ENCODE peak calls at places on chromosomes 16 and 17, in seven cellular contexts. One of them, this sample, is unnamed.

GRCh38 chr17:15494821-15495220 is 27.4 kb upstream of the CDRT4 start:
- DNase-seq in stimulated activated naive CD8-positive, alpha-beta T cell treated with anti-CD3 and anti-CD28 coated beads, Interleukin-15, amount 100 ng/mL, for 72 hours: no peak
- DNase-seq in EL: no peak
- DNase-seq in naive thymus-derived CD8-positive, alpha-beta T cell: no peak
- DNase-seq in OCI-M1: no peak
- DNase-seq in NCI-H1694: no peak
- DNase-seq in MCF 10A: no peak
- DNase-seq in this sample: no peak

GRCh38 chr17:42270175-42270545 is 6.0 kb downstream of the STAT5B start:
- DNase-seq in stimulated activated naive CD8-positive, alpha-beta T cell treated with anti-CD3 and anti-CD28 coated beads, Interleukin-15, amount 100 ng/mL, for 72 hours: no peak
- DNase-seq in EL: peak
- DNase-seq in naive thymus-derived CD8-positive, alpha-beta T cell: no peak
- DNase-seq in OCI-M1: no peak
- DNase-seq in NCI-H1694: no peak
- DNase-seq in MCF 10A: no peak
- DNase-seq in this sample: peak

GRCh38 chr16:66001432-66001831 is 365.1 kb upstream of the CDH5 start:
- DNase-seq in stimulated activated naive CD8-positive, alpha-beta T cell treated with anti-CD3 and anti-CD28 coated beads, Interleukin-15, amount 100 ng/mL, for 72 hours: no peak
- DNase-seq in EL: no peak
- DNase-seq in naive thymus-derived CD8-positive, alpha-beta T cell: no peak
- DNase-seq in OCI-M1: no peak
- DNase-seq in NCI-H1694: no peak
- DNase-seq in MCF 10A: no peak
- DNase-seq in this sample: no peak

GRCh38 chr17:73776978-73777567 is 132.8 kb upstream of the SDK2 start:
- DNase-seq in stimulated activated naive CD8-positive, alpha-beta T cell treated with anti-CD3 and anti-CD28 coated beads, Interleukin-15, amount 100 ng/mL, for 72 hours: no peak
- DNase-seq in EL: no peak
- DNase-seq in naive thymus-derived CD8-positive, alpha-beta T cell: no peak
- DNase-seq in OCI-M1: no peak
- DNase-seq in NCI-H1694: no peak
- DNase-seq in MCF 10A: no peak
- DNase-seq in this sample: no peak

GRCh38 chr16:58127033-58127556 is 2.1 kb downstream of the CFAP20 start:
- DNase-seq in stimulated activated naive CD8-positive, alpha-beta T cell treated with anti-CD3 and anti-CD28 coated beads, Interleukin-15, amount 100 ng/mL, for 72 hours: peak
- DNase-seq in EL: no peak
- DNase-seq in naive thymus-derived CD8-positive, alpha-beta T cell: peak
- DNase-seq in OCI-M1: peak
- DNase-seq in NCI-H1694: no peak
- DNase-seq in MCF 10A: peak
- DNase-seq in this sample: peak

GRCh38 chr16:4465977-4466779 is 8.2 kb downstream of the NMRAL1 start:
- DNase-seq in stimulated activated naive CD8-positive, alpha-beta T cell treated with anti-CD3 and anti-CD28 coated beads, Interleukin-15, amount 100 ng/mL, for 72 hours: peak
- DNase-seq in EL: no peak
- DNase-seq in naive thymus-derived CD8-positive, alpha-beta T cell: no peak
- DNase-seq in OCI-M1: no peak
- DNase-seq in NCI-H1694: no peak
- DNase-seq in MCF 10A: no peak
- DNase-seq in this sample: no peak

GRCh38 chr17:1434150-1434549 is 21.9 kb downstream of the CRK start:
- DNase-seq in stimulated activated naive CD8-positive, alpha-beta T cell treated with anti-CD3 and anti-CD28 coated beads, Interleukin-15, amount 100 ng/mL, for 72 hours: no peak
- DNase-seq in EL: peak
- DNase-seq in naive thymus-derived CD8-positive, alpha-beta T cell: no peak
- DNase-seq in OCI-M1: no peak
- DNase-seq in NCI-H1694: no peak
- DNase-seq in MCF 10A: no peak
- DNase-seq in this sample: peak

GRCh38 chr17:21289902-21290571 is 5.5 kb downstream of the MAP2K3 start:
- DNase-seq in stimulated activated naive CD8-positive, alpha-beta T cell treated with anti-CD3 and anti-CD28 coated beads, Interleukin-15, amount 100 ng/mL, for 72 hours: no peak
- DNase-seq in EL: no peak
- DNase-seq in naive thymus-derived CD8-positive, alpha-beta T cell: no peak
- DNase-seq in OCI-M1: no peak
- DNase-seq in NCI-H1694: peak
- DNase-seq in MCF 10A: no peak
- DNase-seq in this sample: no peak

GRCh38 chr17:38510424-38511125 is 82.3 kb downstream of the ARHGAP23 start:
- DNase-seq in stimulated activated naive CD8-positive, alpha-beta T cell treated with anti-CD3 and anti-CD28 coated beads, Interleukin-15, amount 100 ng/mL, for 72 hours: no peak
- DNase-seq in EL: peak
- DNase-seq in naive thymus-derived CD8-positive, alpha-beta T cell: no peak
- DNase-seq in OCI-M1: no peak
- DNase-seq in NCI-H1694: no peak
- DNase-seq in MCF 10A: no peak
- DNase-seq in this sample: peak

GRCh38 chr16:89197033-89197632 is 3.2 kb downstream of the SLC22A31 start:
- DNase-seq in stimulated activated naive CD8-positive, alpha-beta T cell treated with anti-CD3 and anti-CD28 coated beads, Interleukin-15, amount 100 ng/mL, for 72 hours: no peak
- DNase-seq in EL: no peak
- DNase-seq in naive thymus-derived CD8-positive, alpha-beta T cell: no peak
- DNase-seq in OCI-M1: no peak
- DNase-seq in NCI-H1694: no peak
- DNase-seq in MCF 10A: no peak
- DNase-seq in this sample: no peak

GRCh38 chr16:66740010-66740409 is 11.4 kb downstream of the DYNC1LI2 start:
- DNase-seq in stimulated activated naive CD8-positive, alpha-beta T cell treated with anti-CD3 and anti-CD28 coated beads, Interleukin-15, amount 100 ng/mL, for 72 hours: no peak
- DNase-seq in EL: peak
- DNase-seq in naive thymus-derived CD8-positive, alpha-beta T cell: peak
- DNase-seq in OCI-M1: peak
- DNase-seq in NCI-H1694: peak
- DNase-seq in MCF 10A: peak
- DNase-seq in this sample: peak

GRCh38 chr17:22570144-22570845 is 878.0 kb downstream of the KCNJ18 start:
- DNase-seq in stimulated activated naive CD8-positive, alpha-beta T cell treated with anti-CD3 and anti-CD28 coated beads, Interleukin-15, amount 100 ng/mL, for 72 hours: no peak
- DNase-seq in EL: no peak
- DNase-seq in naive thymus-derived CD8-positive, alpha-beta T cell: no peak
- DNase-seq in OCI-M1: no peak
- DNase-seq in NCI-H1694: no peak
- DNase-seq in MCF 10A: no peak
- DNase-seq in this sample: no peak

This sample was measured in mesenchymal stem cell.